ENCODE peak calls at places on chromosomes 12 and 14, in seven cellular contexts. N is HepG2, E is SK-N-SH, Q is GM13976, O is OCI-LY7, C is HEK293T, S is fibroblast of the conjunctiva. D is an unnamed sample.

GRCh38 chr14:23177181-23177580 is 6.3 kb downstream of the SLC7A8 start:
- DNase-seq in E (no peak), S (no peak), O (no peak), Q (no peak), N (no peak), C (no peak), D (no peak)

GRCh38 chr12:110600254-110600653 is 13.7 kb upstream of the TCTN1 start:
- DNase-seq in E (peak), S (peak), N (peak), C (no peak), O (peak), Q (peak), D (no peak)

GRCh38 chr12:127162902-127163301 is 1104.1 kb upstream of the TMEM132C start:
- DNase-seq in S (peak), E (no peak), C (no peak), Q (no peak), N (no peak), O (no peak), D (no peak)

GRCh38 chr12:47207005-47207717 is 127.4 kb upstream of the AMIGO2 start:
- DNase-seq in S (no peak), Q (no peak), N (no peak), C (no peak), O (peak), E (no peak), D (no peak)

GRCh38 chr12:21775130-21775920 is 819 bp upstream of the KCNJ8 start:
- DNase-seq in Q (no peak), S (no peak), N (no peak), C (no peak), E (peak), O (no peak), D (no peak)

GRCh38 chr14:60862283-60862682 is 118.6 kb downstream of the TRMT5 start:
- DNase-seq in N (no peak), O (no peak), C (no peak), S (peak), Q (no peak), E (no peak), D (no peak)

GRCh38 chr14:22536853-22537338 is 52.1 kb downstream of the DAD1 start:
- DNase-seq in N (no peak), E (no peak), S (peak), C (peak), O (no peak), Q (peak), D (no peak)

GRCh38 chr14:61260939-61261776 is 20.0 kb downstream of the TMEM30B start:
- DNase-seq in C (no peak), Q (no peak), N (peak), E (no peak), O (no peak), S (peak), D (no peak)

GRCh38 chr12:105841880-105842279 is 296.9 kb downstream of the NUAK1 start:
- DNase-seq in O (no peak), E (no peak), N (no peak), C (no peak), Q (no peak), S (no peak), D (no peak)

GRCh38 chr12:58959639-58960300 is 39.5 kb upstream of the LRIG3 start:
- DNase-seq in C (no peak), N (no peak), O (no peak), S (no peak), Q (no peak), E (no peak), D (no peak)

GRCh38 chr12:2248087-2248900 is 195.5 kb downstream of the CACNA1C start:
- DNase-seq in C (no peak), O (no peak), S (no peak), N (peak), Q (no peak), E (peak), D (no peak)

GRCh38 chr14:72737560-72737943 is 156.3 kb downstream of the DPF3 start:
- DNase-seq in E (peak), C (no peak), O (no peak), S (no peak), Q (no peak), N (no peak), D (no peak)

GRCh38 chr12:120283318-120283717 is 8.4 kb downstream of the RNU4-2 start:
- DNase-seq in Q (peak), N (no peak), C (no peak), E (no peak), S (no peak), O (no peak), D (no peak)

GRCh38 chr14:23183479-23183878 is at the start of gene SLC7A8:
- DNase-seq in S (no peak), O (peak), Q (no peak), N (no peak), C (peak), E (no peak), D (peak)

GRCh38 chr12:5505751-5506150 is 73.8 kb downstream of the NTF3 start:
- DNase-seq in S (no peak), O (no peak), N (no peak), Q (no peak), C (no peak), E (no peak), D (no peak)

GRCh38 chr12:122866950-122867607 is 28.8 kb downstream of the VPS37B start:
- DNase-seq in N (no peak), Q (no peak), S (no peak), E (peak), C (no peak), O (no peak), D (no peak)

GRCh38 chr12:517538-517937 is 57.8 kb downstream of the B4GALNT3 start:
- DNase-seq in N (no peak), C (no peak), O (no peak), Q (no peak), S (no peak), E (no peak), D (no peak)

GRCh38 chr14:52792097-52792415 is 649 bp upstream of the GNPNAT1 start:
- DNase-seq in E (no peak), C (no peak), N (no peak), O (no peak), Q (no peak), S (no peak), D (no peak)

GRCh38 chr14:20820063-20820904 is 17.6 kb upstream of the RNASE1 start:
- DNase-seq in Q (no peak), C (no peak), S (no peak), N (no peak), E (no peak), O (peak), D (no peak)

GRCh38 chr12:52221912-52222457 is 11.1 kb upstream of the KRT7 start:
- DNase-seq in O (peak), S (peak), N (no peak), C (peak), E (no peak), Q (peak), D (no peak)

GRCh38 chr12:89353823-89354629 is 1.7 kb upstream of the DUSP6 start:
- DNase-seq in S (no peak), N (peak), Q (peak), E (peak), O (peak), C (peak), D (peak)

GRCh38 chr12:127642208-127642607 is 624.8 kb upstream of the TMEM132C start:
- DNase-seq in Q (no peak), C (no peak), O (no peak), E (no peak), S (no peak), N (no peak), D (no peak)

GRCh38 chr14:95679148-95679547 is 7.1 kb upstream of the TCL1B start:
- DNase-seq in E (no peak), S (no peak), C (no peak), Q (no peak), N (no peak), O (no peak), D (no peak)

GRCh38 chr14:82766128-82766527 is 1232.5 kb upstream of the SEL1L start:
- DNase-seq in S (no peak), C (no peak), N (no peak), O (no peak), E (no peak), Q (no peak), D (no peak)

GRCh38 chr12:99985129-99985570 is 414 bp upstream of the ANKS1B start:
- DNase-seq in O (no peak), Q (no peak), C (no peak), S (no peak), E (no peak), N (no peak), D (no peak)

D was measured in C1 segment of cervical spinal cord.